ENCODE peak calls at places on chromosomes 5 and 9, in four cellular contexts. R, Y, M and W are unnamed samples.

GRCh38 chr5:150279618-150280017 is 10.0 kb downstream of the CAMK2A start:
- DNase-seq in R (no peak), Y (no peak), M (no peak), W (no peak)

GRCh38 chr9:88776717-88777497 is 214.4 kb upstream of the S1PR3 start:
- DNase-seq in M (no peak), R (no peak), Y (peak; percentile 12), W (no peak)

GRCh38 chr9:116693233-116693731 is 6.2 kb downstream of the TRIM32 start:
- DNase-seq in Y (no peak), R (no peak), M (no peak), W (no peak)

GRCh38 chr5:166441-167372 is 24.6 kb upstream of the LRRC14B start:
- DNase-seq in R (no peak), Y (no peak), M (no peak), W (no peak)

GRCh38 chr9:4229252-4229651 is 70.6 kb downstream of the GLIS3 start:
- DNase-seq in Y (no peak), R (no peak), M (no peak), W (no peak)

GRCh38 chr5:1744393-1745189 is 55.0 kb downstream of the MRPL36 start:
- DNase-seq in Y (no peak), R (no peak), M (no peak), W (no peak)

GRCh38 chr5:119063579-119064379 is 7.1 kb upstream of the DMXL1 start:
- DNase-seq in M (no peak), R (no peak), Y (no peak), W (peak; percentile 27)

GRCh38 chr5:36041537-36041845 is 25.2 kb downstream of the UGT3A2 start:
- DNase-seq in R (no peak), Y (no peak), M (no peak), W (no peak)

GRCh38 chr5:98173334-98173733 is 600.1 kb upstream of the RGMB start:
- DNase-seq in R (no peak), M (no peak), Y (no peak), W (no peak)

GRCh38 chr5:82509726-82510125 is 231.6 kb upstream of the RPS23 start:
- DNase-seq in Y (no peak), M (no peak), R (no peak), W (no peak)

GRCh38 chr9:116344416-116344815 is 190.8 kb downstream of the PAPPA start:
- DNase-seq in R (no peak), M (no peak), Y (no peak), W (no peak)

GRCh38 chr5:10599828-10600227 is 36.0 kb downstream of the ANKRD33B start:
- DNase-seq in Y (no peak), M (no peak), R (no peak), W (no peak)

GRCh38 chr5:36279054-36279698 is 22.5 kb downstream of the RANBP3L start:
- DNase-seq in R (no peak), Y (no peak), M (no peak), W (no peak)

GRCh38 chr9:127796225-127796813 is 6.4 kb upstream of the FPGS start:
- DNase-seq in M (no peak), R (no peak), Y (no peak), W (no peak)

GRCh38 chr9:36813149-36813548 is 220.9 kb downstream of the PAX5 start:
- DNase-seq in M (no peak), Y (no peak), R (no peak), W (no peak)

GRCh38 chr5:10746711-10747110 is 14.3 kb downstream of the DAP start:
- DNase-seq in M (no peak), R (no peak), Y (no peak), W (no peak)

GRCh38 chr9:35488019-35488418 is 1.9 kb upstream of the RUSC2 start:
- DNase-seq in R (no peak), M (no peak), Y (no peak), W (no peak)

GRCh38 chr5:73444499-73445432 is 3.8 kb downstream of the FOXD1 start:
- DNase-seq in M (no peak), Y (no peak), R (no peak), W (no peak)

GRCh38 chr9:16221350-16221749 is 649.1 kb downstream of the BNC2 start:
- DNase-seq in R (no peak), Y (no peak), M (no peak), W (no peak)